ENCODE peak calls at places on chromosomes 7 and 10, in ten cellular contexts. One of them, this sample, is unnamed.

GRCh38 chr7:100801833-100802568 is 25.3 kb downstream of the EPHB4 start:
- DNase-seq in fibroblast of lung: peak
- DNase-seq in astrocyte of the cerebellum: peak
- DNase-seq in cardiac muscle cell: peak
- DNase-seq in NCI-H510A: no peak
- DNase-seq in heart left ventricle: peak
- DNase-seq in astrocyte of the spinal cord: peak
- DNase-seq in skeletal muscle cell: peak
- DNase-seq in Panc1: peak
- DNase-seq in HCEC 1CT: peak
- DNase-seq in this sample: peak

GRCh38 chr7:50679218-50680007 is 103.3 kb downstream of the GRB10 start:
- DNase-seq in fibroblast of lung: peak
- DNase-seq in astrocyte of the cerebellum: no peak
- DNase-seq in cardiac muscle cell: peak
- DNase-seq in NCI-H510A: peak
- DNase-seq in heart left ventricle: no peak
- DNase-seq in astrocyte of the spinal cord: peak
- DNase-seq in skeletal muscle cell: no peak
- DNase-seq in Panc1: peak
- DNase-seq in HCEC 1CT: peak
- DNase-seq in this sample: no peak

GRCh38 chr7:130356121-130356759 is 11.6 kb downstream of the CPA5 start:
- DNase-seq in fibroblast of lung: peak
- DNase-seq in astrocyte of the cerebellum: peak
- DNase-seq in cardiac muscle cell: peak
- DNase-seq in NCI-H510A: no peak
- DNase-seq in heart left ventricle: peak
- DNase-seq in astrocyte of the spinal cord: peak
- DNase-seq in skeletal muscle cell: peak
- DNase-seq in Panc1: peak
- DNase-seq in HCEC 1CT: peak
- DNase-seq in this sample: peak

GRCh38 chr10:47354162-47354561 is 6.0 kb downstream of the RBP3 start:
- DNase-seq in fibroblast of lung: peak
- DNase-seq in astrocyte of the cerebellum: no peak
- DNase-seq in cardiac muscle cell: peak
- DNase-seq in NCI-H510A: no peak
- DNase-seq in heart left ventricle: no peak
- DNase-seq in astrocyte of the spinal cord: peak
- DNase-seq in skeletal muscle cell: no peak
- DNase-seq in Panc1: no peak
- DNase-seq in HCEC 1CT: peak
- DNase-seq in this sample: no peak

GRCh38 chr7:139644191-139644590 is 120.7 kb downstream of the CLEC2L start:
- DNase-seq in fibroblast of lung: no peak
- DNase-seq in astrocyte of the cerebellum: no peak
- DNase-seq in cardiac muscle cell: no peak
- DNase-seq in NCI-H510A: no peak
- DNase-seq in heart left ventricle: no peak
- DNase-seq in astrocyte of the spinal cord: no peak
- DNase-seq in skeletal muscle cell: no peak
- DNase-seq in Panc1: no peak
- DNase-seq in HCEC 1CT: no peak
- DNase-seq in this sample: no peak

GRCh38 chr10:42977032-42977416 is 99.8 kb upstream of the RET start:
- DNase-seq in fibroblast of lung: no peak
- DNase-seq in astrocyte of the cerebellum: no peak
- DNase-seq in cardiac muscle cell: no peak
- DNase-seq in NCI-H510A: no peak
- DNase-seq in heart left ventricle: peak
- DNase-seq in astrocyte of the spinal cord: no peak
- DNase-seq in skeletal muscle cell: no peak
- DNase-seq in Panc1: no peak
- DNase-seq in HCEC 1CT: no peak
- DNase-seq in this sample: no peak

GRCh38 chr10:49679480-49679893 is at the start of gene C10orf53:
- DNase-seq in fibroblast of lung: peak
- DNase-seq in astrocyte of the cerebellum: no peak
- DNase-seq in cardiac muscle cell: peak
- DNase-seq in NCI-H510A: peak
- DNase-seq in heart left ventricle: peak
- DNase-seq in astrocyte of the spinal cord: peak
- DNase-seq in skeletal muscle cell: no peak
- DNase-seq in Panc1: no peak
- DNase-seq in HCEC 1CT: no peak
- DNase-seq in this sample: no peak

GRCh38 chr7:117479480-117480224 is at the start of gene CFTR:
- DNase-seq in fibroblast of lung: no peak
- DNase-seq in astrocyte of the cerebellum: no peak
- DNase-seq in cardiac muscle cell: no peak
- DNase-seq in NCI-H510A: no peak
- DNase-seq in heart left ventricle: peak
- DNase-seq in astrocyte of the spinal cord: no peak
- DNase-seq in skeletal muscle cell: no peak
- DNase-seq in Panc1: no peak
- DNase-seq in HCEC 1CT: no peak
- DNase-seq in this sample: no peak

GRCh38 chr10:17217661-17218306 is 10.3 kb upstream of the VIM start:
- DNase-seq in fibroblast of lung: peak
- DNase-seq in astrocyte of the cerebellum: no peak
- DNase-seq in cardiac muscle cell: no peak
- DNase-seq in NCI-H510A: no peak
- DNase-seq in heart left ventricle: no peak
- DNase-seq in astrocyte of the spinal cord: peak
- DNase-seq in skeletal muscle cell: no peak
- DNase-seq in Panc1: no peak
- DNase-seq in HCEC 1CT: peak
- DNase-seq in this sample: no peak

GRCh38 chr10:130242483-130242882 is 106.3 kb downstream of the GLRX3 start:
- DNase-seq in fibroblast of lung: no peak
- DNase-seq in astrocyte of the cerebellum: no peak
- DNase-seq in cardiac muscle cell: no peak
- DNase-seq in NCI-H510A: no peak
- DNase-seq in heart left ventricle: no peak
- DNase-seq in astrocyte of the spinal cord: no peak
- DNase-seq in skeletal muscle cell: no peak
- DNase-seq in Panc1: no peak
- DNase-seq in HCEC 1CT: no peak
- DNase-seq in this sample: no peak

GRCh38 chr7:47342646-47343045 is 239.3 kb downstream of the TNS3 start:
- DNase-seq in fibroblast of lung: no peak
- DNase-seq in astrocyte of the cerebellum: no peak
- DNase-seq in cardiac muscle cell: no peak
- DNase-seq in NCI-H510A: no peak
- DNase-seq in heart left ventricle: no peak
- DNase-seq in astrocyte of the spinal cord: no peak
- DNase-seq in skeletal muscle cell: no peak
- DNase-seq in Panc1: no peak
- DNase-seq in HCEC 1CT: no peak
- DNase-seq in this sample: no peak

GRCh38 chr7:81956520-81956919 is 186.7 kb upstream of the HGF start:
- DNase-seq in fibroblast of lung: peak
- DNase-seq in astrocyte of the cerebellum: peak
- DNase-seq in cardiac muscle cell: peak
- DNase-seq in NCI-H510A: no peak
- DNase-seq in heart left ventricle: no peak
- DNase-seq in astrocyte of the spinal cord: peak
- DNase-seq in skeletal muscle cell: peak
- DNase-seq in Panc1: peak
- DNase-seq in HCEC 1CT: peak
- DNase-seq in this sample: peak

GRCh38 chr10:11264481-11265044 is 246.9 kb downstream of the CELF2 start:
- DNase-seq in fibroblast of lung: no peak
- DNase-seq in astrocyte of the cerebellum: no peak
- DNase-seq in cardiac muscle cell: no peak
- DNase-seq in NCI-H510A: no peak
- DNase-seq in heart left ventricle: no peak
- DNase-seq in astrocyte of the spinal cord: no peak
- DNase-seq in skeletal muscle cell: no peak
- DNase-seq in Panc1: no peak
- DNase-seq in HCEC 1CT: no peak
- DNase-seq in this sample: no peak

GRCh38 chr7:79352323-79352722 is 101.1 kb downstream of the MAGI2 start:
- DNase-seq in fibroblast of lung: peak
- DNase-seq in astrocyte of the cerebellum: no peak
- DNase-seq in cardiac muscle cell: no peak
- DNase-seq in NCI-H510A: no peak
- DNase-seq in heart left ventricle: no peak
- DNase-seq in astrocyte of the spinal cord: no peak
- DNase-seq in skeletal muscle cell: no peak
- DNase-seq in Panc1: no peak
- DNase-seq in HCEC 1CT: peak
- DNase-seq in this sample: no peak

GRCh38 chr10:27741173-27742091 is 4.2 kb downstream of the MKX start:
- DNase-seq in fibroblast of lung: no peak
- DNase-seq in astrocyte of the cerebellum: no peak
- DNase-seq in cardiac muscle cell: no peak
- DNase-seq in NCI-H510A: no peak
- DNase-seq in heart left ventricle: no peak
- DNase-seq in astrocyte of the spinal cord: no peak
- DNase-seq in skeletal muscle cell: no peak
- DNase-seq in Panc1: no peak
- DNase-seq in HCEC 1CT: no peak
- DNase-seq in this sample: no peak

GRCh38 chr10:11678074-11678793 is 63.9 kb upstream of the ECHDC3 start:
- DNase-seq in fibroblast of lung: peak
- DNase-seq in astrocyte of the cerebellum: no peak
- DNase-seq in cardiac muscle cell: peak
- DNase-seq in NCI-H510A: no peak
- DNase-seq in heart left ventricle: no peak
- DNase-seq in astrocyte of the spinal cord: no peak
- DNase-seq in skeletal muscle cell: no peak
- DNase-seq in Panc1: no peak
- DNase-seq in HCEC 1CT: no peak
- DNase-seq in this sample: no peak

GRCh38 chr7:146366938-146367337 is 250.3 kb downstream of the CNTNAP2 start:
- DNase-seq in fibroblast of lung: peak
- DNase-seq in astrocyte of the cerebellum: peak
- DNase-seq in cardiac muscle cell: peak
- DNase-seq in NCI-H510A: no peak
- DNase-seq in heart left ventricle: no peak
- DNase-seq in astrocyte of the spinal cord: peak
- DNase-seq in skeletal muscle cell: peak
- DNase-seq in Panc1: peak
- DNase-seq in HCEC 1CT: peak
- DNase-seq in this sample: no peak